ENCODE peak calls at places on chromosomes 13 and 19, in eight cellular contexts. Y is progenitor cell of endocrine pancreas, P is H54, S is sciatic nerve, V is T-helper 1 cell, X is NCI-H2081, Z is neuronal stem cell, C is GOT3. W is an unnamed sample.

GRCh38 chr13:70613295-70613694 is 505.0 kb upstream of the KLHL1 start:
- DNase-seq in Y (no peak), P (no peak), S (no peak), V (no peak), X (peak; percentile 18), Z (no peak), C (no peak), W (no peak)

GRCh38 chr19:42316223-42317211 is 3.4 kb downstream of the TMEM145 start:
- DNase-seq in Y (no peak), P (peak; percentile 82), S (no peak), V (no peak), X (no peak), Z (no peak), C (no peak), W (no peak)

GRCh38 chr19:36997843-36998235 is 80.4 kb upstream of the ZNF420 start:
- DNase-seq in Y (no peak), P (no peak), S (no peak), V (no peak), X (no peak), Z (no peak), C (no peak), W (no peak)

GRCh38 chr19:1467228-1467511 is 11.8 kb downstream of the C19orf25 start:
- DNase-seq in Y (no peak), P (no peak), S (no peak), V (no peak), X (no peak), Z (no peak), C (no peak), W (no peak)

GRCh38 chr19:47381653-47382279 is 32.7 kb downstream of the DHX34 start:
- DNase-seq in Y (no peak), P (no peak), S (no peak), V (no peak), X (no peak), Z (no peak), C (no peak), W (no peak)

GRCh38 chr13:33678906-33679657 is 138.9 kb upstream of the RFC3 start:
- DNase-seq in Y (no peak), P (peak; percentile 38), S (peak; percentile 81), V (peak; percentile 24), X (no peak), Z (no peak), C (no peak), W (no peak)

GRCh38 chr19:37763488-37763887 is 15.9 kb downstream of the ZNF573 start:
- DNase-seq in Y (no peak), P (no peak), S (no peak), V (no peak), X (no peak), Z (no peak), C (no peak), W (no peak)

GRCh38 chr19:15195381-15195964 is 5.3 kb downstream of the NOTCH3 start:
- DNase-seq in Y (peak; percentile 71), P (peak; percentile 86), S (peak; percentile 69), V (no peak), X (no peak), Z (peak; percentile 78), C (no peak), W (peak; percentile 77)

GRCh38 chr13:50236898-50237318 is 221.7 kb downstream of the KCNRG start:
- DNase-seq in Y (no peak), P (no peak), S (no peak), V (peak; percentile 10), X (no peak), Z (no peak), C (no peak), W (no peak)

GRCh38 chr19:50922316-50922853 is 11.2 kb upstream of the KLK4 start:
- DNase-seq in Y (peak; percentile 78), P (peak; percentile 63), S (peak; percentile 81), V (peak; percentile 63), X (peak; percentile 84), Z (peak; percentile 87), C (no peak), W (peak; percentile 65)

GRCh38 chr19:10112895-10113591 is 1.6 kb downstream of the P2RY11 start:
- DNase-seq in Y (peak; percentile 51), P (no peak), S (no peak), V (peak; percentile 61), X (peak; percentile 43), Z (no peak), C (no peak), W (no peak)

GRCh38 chr19:18626906-18627305 is 9.9 kb upstream of the KLHL26 start:
- DNase-seq in Y (no peak), P (no peak), S (no peak), V (no peak), X (no peak), Z (no peak), C (no peak), W (no peak)

GRCh38 chr13:36086117-36086516 is 45.1 kb downstream of the DCLK1 start:
- DNase-seq in Y (peak; percentile 17), P (no peak), S (no peak), V (no peak), X (peak; percentile 63), Z (no peak), C (no peak), W (no peak)

GRCh38 chr13:112446347-112446861 is 70.2 kb downstream of the SPACA7 start:
- DNase-seq in Y (no peak), P (no peak), S (no peak), V (no peak), X (no peak), Z (no peak), C (no peak), W (no peak)

GRCh38 chr19:40033989-40034560 is 22.0 kb downstream of the ZNF780B start:
- DNase-seq in Y (no peak), P (no peak), S (no peak), V (no peak), X (no peak), Z (no peak), C (no peak), W (no peak)

GRCh38 chr13:110170020-110170790 is 136.8 kb downstream of the COL4A1 start:
- DNase-seq in Y (no peak), P (no peak), S (no peak), V (no peak), X (no peak), Z (no peak), C (no peak), W (no peak)

GRCh38 chr13:80161219-80161618 is 179.7 kb downstream of the SPRY2 start:
- DNase-seq in Y (no peak), P (no peak), S (no peak), V (no peak), X (no peak), Z (no peak), C (no peak), W (no peak)

GRCh38 chr13:109669234-109669612 is 117.2 kb downstream of the IRS2 start:
- DNase-seq in Y (no peak), P (no peak), S (no peak), V (no peak), X (no peak), Z (no peak), C (no peak), W (no peak)

GRCh38 chr19:58543826-58544590 is at the start of gene TRIM28:
- DNase-seq in Y (peak; percentile 99), P (peak; percentile 100), S (peak; percentile 99), V (peak; percentile 100), X (no peak), Z (peak; percentile 98), C (no peak), W (peak; percentile 100)

GRCh38 chr19:4012092-4012974 is 4.8 kb downstream of the PIAS4 start:
- DNase-seq in Y (no peak), P (no peak), S (no peak), V (no peak), X (peak; percentile 89), Z (no peak), C (no peak), W (no peak)

GRCh38 chr19:12891553-12892021 is 627 bp downstream of the GCDH start:
- DNase-seq in Y (no peak), P (no peak), S (no peak), V (no peak), X (no peak), Z (no peak), C (no peak), W (no peak)

GRCh38 chr13:36417328-36417727 is 15.0 kb upstream of the CCNA1 start:
- DNase-seq in Y (no peak), P (no peak), S (no peak), V (no peak), X (no peak), Z (no peak), C (no peak), W (no peak)